ENCODE peak calls at places on chromosome 1, in eight cellular contexts. One of them, this sample, is unnamed.

GRCh38 chr1:168179411-168180147 is 817 bp downstream of the TIPRL start:
- DNase-seq in right lobe of liver: no peak
- DNase-seq in heart right ventricle: no peak
- DNase-seq in foreskin fibroblast: peak
- DNase-seq in lower leg skin: peak
- DNase-seq in AG04450: no peak
- DNase-seq in fibroblast of mammary gland: peak
- DNase-seq in dorsolateral prefrontal cortex: no peak
- DNase-seq in this sample: peak

GRCh38 chr1:43978551-43979260 is at the start of gene B4GALT2:
- DNase-seq in right lobe of liver: peak
- DNase-seq in heart right ventricle: no peak
- DNase-seq in foreskin fibroblast: peak
- DNase-seq in lower leg skin: no peak
- DNase-seq in AG04450: no peak
- DNase-seq in fibroblast of mammary gland: peak
- DNase-seq in dorsolateral prefrontal cortex: no peak
- DNase-seq in this sample: no peak

GRCh38 chr1:77565321-77565720 is 117.1 kb downstream of the ZZZ3 start:
- DNase-seq in right lobe of liver: no peak
- DNase-seq in heart right ventricle: no peak
- DNase-seq in foreskin fibroblast: no peak
- DNase-seq in lower leg skin: no peak
- DNase-seq in AG04450: no peak
- DNase-seq in fibroblast of mammary gland: no peak
- DNase-seq in dorsolateral prefrontal cortex: no peak
- DNase-seq in this sample: peak

GRCh38 chr1:231214918-231215675 is 25.9 kb upstream of the GNPAT start:
- DNase-seq in right lobe of liver: no peak
- DNase-seq in heart right ventricle: no peak
- DNase-seq in foreskin fibroblast: no peak
- DNase-seq in lower leg skin: no peak
- DNase-seq in AG04450: no peak
- DNase-seq in fibroblast of mammary gland: no peak
- DNase-seq in dorsolateral prefrontal cortex: no peak
- DNase-seq in this sample: no peak

GRCh38 chr1:154418062-154418897 is 13.1 kb downstream of the IL6R start:
- DNase-seq in right lobe of liver: peak
- DNase-seq in heart right ventricle: no peak
- DNase-seq in foreskin fibroblast: no peak
- DNase-seq in lower leg skin: no peak
- DNase-seq in AG04450: no peak
- DNase-seq in fibroblast of mammary gland: peak
- DNase-seq in dorsolateral prefrontal cortex: no peak
- DNase-seq in this sample: peak

GRCh38 chr1:35046730-35047129 is 15.0 kb upstream of the ZMYM6 start:
- DNase-seq in right lobe of liver: no peak
- DNase-seq in heart right ventricle: no peak
- DNase-seq in foreskin fibroblast: no peak
- DNase-seq in lower leg skin: no peak
- DNase-seq in AG04450: no peak
- DNase-seq in fibroblast of mammary gland: no peak
- DNase-seq in dorsolateral prefrontal cortex: no peak
- DNase-seq in this sample: no peak

GRCh38 chr1:205477121-205477758 is 21.4 kb upstream of the BLACAT1 start:
- DNase-seq in right lobe of liver: no peak
- DNase-seq in heart right ventricle: no peak
- DNase-seq in foreskin fibroblast: no peak
- DNase-seq in lower leg skin: no peak
- DNase-seq in AG04450: no peak
- DNase-seq in fibroblast of mammary gland: no peak
- DNase-seq in dorsolateral prefrontal cortex: no peak
- DNase-seq in this sample: no peak

GRCh38 chr1:42175314-42176054 is 10.9 kb upstream of the GUCA2A start:
- DNase-seq in right lobe of liver: no peak
- DNase-seq in heart right ventricle: no peak
- DNase-seq in foreskin fibroblast: no peak
- DNase-seq in lower leg skin: peak
- DNase-seq in AG04450: no peak
- DNase-seq in fibroblast of mammary gland: no peak
- DNase-seq in dorsolateral prefrontal cortex: no peak
- DNase-seq in this sample: no peak

GRCh38 chr1:39679821-39680220 is 7.9 kb upstream of the NT5C1A start:
- DNase-seq in right lobe of liver: no peak
- DNase-seq in heart right ventricle: no peak
- DNase-seq in foreskin fibroblast: peak
- DNase-seq in lower leg skin: no peak
- DNase-seq in AG04450: no peak
- DNase-seq in fibroblast of mammary gland: no peak
- DNase-seq in dorsolateral prefrontal cortex: no peak
- DNase-seq in this sample: no peak

GRCh38 chr1:206883876-206884275 is 13.4 kb upstream of the IL24 start:
- DNase-seq in right lobe of liver: no peak
- DNase-seq in heart right ventricle: no peak
- DNase-seq in foreskin fibroblast: no peak
- DNase-seq in lower leg skin: no peak
- DNase-seq in AG04450: no peak
- DNase-seq in fibroblast of mammary gland: no peak
- DNase-seq in dorsolateral prefrontal cortex: no peak
- DNase-seq in this sample: no peak

GRCh38 chr1:91503975-91504530 is 3.4 kb downstream of the CDC7 start:
- DNase-seq in right lobe of liver: no peak
- DNase-seq in heart right ventricle: no peak
- DNase-seq in foreskin fibroblast: no peak
- DNase-seq in lower leg skin: no peak
- DNase-seq in AG04450: no peak
- DNase-seq in fibroblast of mammary gland: no peak
- DNase-seq in dorsolateral prefrontal cortex: no peak
- DNase-seq in this sample: no peak

GRCh38 chr1:91501527-91501859 is 842 bp downstream of the CDC7 start:
- DNase-seq in right lobe of liver: no peak
- DNase-seq in heart right ventricle: no peak
- DNase-seq in foreskin fibroblast: peak
- DNase-seq in lower leg skin: no peak
- DNase-seq in AG04450: no peak
- DNase-seq in fibroblast of mammary gland: no peak
- DNase-seq in dorsolateral prefrontal cortex: no peak
- DNase-seq in this sample: peak

GRCh38 chr1:91503332-91503900 is 2.8 kb downstream of the CDC7 start:
- DNase-seq in right lobe of liver: no peak
- DNase-seq in heart right ventricle: no peak
- DNase-seq in foreskin fibroblast: no peak
- DNase-seq in lower leg skin: no peak
- DNase-seq in AG04450: no peak
- DNase-seq in fibroblast of mammary gland: no peak
- DNase-seq in dorsolateral prefrontal cortex: no peak
- DNase-seq in this sample: no peak

GRCh38 chr1:91502138-91502881 is 1.7 kb downstream of the CDC7 start:
- DNase-seq in right lobe of liver: no peak
- DNase-seq in heart right ventricle: no peak
- DNase-seq in foreskin fibroblast: no peak
- DNase-seq in lower leg skin: no peak
- DNase-seq in AG04450: no peak
- DNase-seq in fibroblast of mammary gland: no peak
- DNase-seq in dorsolateral prefrontal cortex: no peak
- DNase-seq in this sample: no peak

GRCh38 chr1:91502882-91503184 is 2.2 kb downstream of the CDC7 start:
- DNase-seq in right lobe of liver: no peak
- DNase-seq in heart right ventricle: no peak
- DNase-seq in foreskin fibroblast: peak
- DNase-seq in lower leg skin: no peak
- DNase-seq in AG04450: no peak
- DNase-seq in fibroblast of mammary gland: peak
- DNase-seq in dorsolateral prefrontal cortex: no peak
- DNase-seq in this sample: peak
- TF ChIP-seq CTCF in right lobe of liver: no peak
- TF ChIP-seq CTCF in heart right ventricle: no peak
- TF ChIP-seq CTCF in foreskin fibroblast: no peak
- TF ChIP-seq CTCF in lower leg skin: no peak
- TF ChIP-seq CTCF in AG04450: peak
- TF ChIP-seq CTCF in fibroblast of mammary gland: peak
- TF ChIP-seq CTCF in dorsolateral prefrontal cortex: peak
- TF ChIP-seq CTCF in this sample: peak

GRCh38 chr1:209650454-209650853 is 1.8 kb downstream of the LAMB3 start:
- DNase-seq in right lobe of liver: no peak
- DNase-seq in heart right ventricle: no peak
- DNase-seq in foreskin fibroblast: no peak
- DNase-seq in lower leg skin: no peak
- DNase-seq in AG04450: no peak
- DNase-seq in fibroblast of mammary gland: no peak
- DNase-seq in dorsolateral prefrontal cortex: no peak
- DNase-seq in this sample: no peak
- H3K4me3 ChIP-seq in right lobe of liver: no peak
- H3K4me3 ChIP-seq in heart right ventricle: no peak
- H3K4me3 ChIP-seq in foreskin fibroblast: no peak
- H3K4me3 ChIP-seq in lower leg skin: no peak
- H3K4me3 ChIP-seq in AG04450: no peak
- H3K4me3 ChIP-seq in fibroblast of mammary gland: no peak
- H3K4me3 ChIP-seq in dorsolateral prefrontal cortex: no peak
- H3K4me3 ChIP-seq in this sample: no peak

DNA sequence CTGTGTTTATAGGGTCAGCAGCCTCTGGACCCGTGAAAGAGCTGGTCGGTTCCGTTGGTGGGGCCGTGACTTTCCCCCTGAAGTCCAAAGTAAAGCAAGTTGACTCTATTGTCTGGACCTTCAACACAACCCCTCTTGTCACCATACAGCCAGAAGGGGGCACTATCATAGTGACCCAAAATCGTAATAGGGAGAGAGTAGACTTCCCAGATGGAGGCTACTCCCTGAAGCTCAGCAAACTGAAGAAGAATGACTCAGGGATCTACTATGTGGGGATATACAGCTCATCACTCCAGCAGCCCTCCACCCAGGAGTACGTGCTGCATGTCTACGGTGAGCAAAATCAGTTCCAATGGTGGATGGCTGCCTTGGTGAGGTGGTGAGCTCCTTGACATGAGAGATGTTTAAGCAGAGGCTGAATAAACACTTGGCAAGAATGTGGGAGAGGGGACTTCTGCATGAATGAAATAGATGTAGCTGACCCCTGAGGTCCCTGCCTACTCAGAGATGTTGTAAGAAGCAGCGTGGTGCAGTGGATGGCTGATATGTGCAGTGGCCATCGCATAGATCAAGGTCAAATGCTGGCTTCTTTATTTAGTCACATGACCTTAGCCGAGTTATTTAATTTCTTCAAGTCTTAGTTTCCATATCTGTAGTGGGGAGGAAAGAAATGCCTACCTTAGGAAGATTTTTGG is 9.3 kb downstream of the SLAMF7 start:
- DNase-seq in right lobe of liver: no peak
- DNase-seq in heart right ventricle: no peak
- DNase-seq in foreskin fibroblast: no peak
- DNase-seq in lower leg skin: no peak
- DNase-seq in AG04450: no peak
- DNase-seq in fibroblast of mammary gland: peak
- DNase-seq in dorsolateral prefrontal cortex: no peak
- DNase-seq in this sample: peak
- TF ChIP-seq CTCF in right lobe of liver: peak
- TF ChIP-seq CTCF in heart right ventricle: no peak
- TF ChIP-seq CTCF in foreskin fibroblast: no peak
- TF ChIP-seq CTCF in lower leg skin: no peak
- TF ChIP-seq CTCF in AG04450: no peak
- TF ChIP-seq CTCF in fibroblast of mammary gland: peak
- TF ChIP-seq CTCF in dorsolateral prefrontal cortex: peak
- TF ChIP-seq CTCF in this sample: peak

DNA sequence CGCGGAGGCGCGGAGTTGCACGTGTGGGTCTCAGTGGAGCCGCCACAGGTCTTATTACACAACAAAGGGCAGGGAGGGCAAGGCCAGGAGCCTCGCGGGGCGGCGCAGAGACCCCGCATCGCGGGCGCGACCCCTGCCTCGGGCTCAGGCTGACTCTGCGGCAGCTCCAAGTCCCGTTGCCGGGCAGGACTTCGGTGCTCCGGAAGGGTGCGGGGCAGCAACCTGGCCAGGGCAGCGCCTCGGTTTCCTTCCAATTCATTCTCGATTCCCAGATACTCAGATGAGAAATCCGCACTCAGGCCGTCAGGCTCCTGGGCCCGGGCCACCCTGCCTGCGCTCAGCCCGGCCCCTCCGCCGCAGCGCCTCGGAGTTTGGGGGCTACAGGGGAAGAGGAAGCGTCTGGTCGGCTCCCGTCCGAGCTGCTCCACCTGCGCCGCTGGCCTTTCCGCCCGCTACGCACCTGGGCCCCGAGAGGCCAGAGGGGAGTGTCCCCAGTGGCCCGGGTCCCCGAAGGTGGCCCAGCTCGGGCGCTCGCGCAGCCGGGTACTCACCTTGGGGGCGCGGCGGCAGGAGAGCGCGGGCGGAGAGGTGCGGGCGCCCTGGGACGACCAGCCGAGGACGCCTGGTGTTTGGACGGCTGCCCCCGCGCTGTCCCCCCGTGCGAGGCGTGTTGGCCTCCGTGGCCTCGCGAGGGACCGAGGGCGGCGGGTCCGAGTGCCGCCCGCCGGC is 1.2 kb upstream of the PRDM16 start:
- DNase-seq in right lobe of liver: peak
- DNase-seq in heart right ventricle: no peak
- DNase-seq in foreskin fibroblast: no peak
- DNase-seq in lower leg skin: no peak
- DNase-seq in AG04450: no peak
- DNase-seq in fibroblast of mammary gland: no peak
- DNase-seq in dorsolateral prefrontal cortex: peak
- DNase-seq in this sample: no peak
- H3K4me3 ChIP-seq in right lobe of liver: peak
- H3K4me3 ChIP-seq in heart right ventricle: peak
- H3K4me3 ChIP-seq in foreskin fibroblast: no peak
- H3K4me3 ChIP-seq in lower leg skin: no peak
- H3K4me3 ChIP-seq in AG04450: no peak
- H3K4me3 ChIP-seq in fibroblast of mammary gland: no peak
- H3K4me3 ChIP-seq in dorsolateral prefrontal cortex: peak
- H3K4me3 ChIP-seq in this sample: no peak

DNA sequence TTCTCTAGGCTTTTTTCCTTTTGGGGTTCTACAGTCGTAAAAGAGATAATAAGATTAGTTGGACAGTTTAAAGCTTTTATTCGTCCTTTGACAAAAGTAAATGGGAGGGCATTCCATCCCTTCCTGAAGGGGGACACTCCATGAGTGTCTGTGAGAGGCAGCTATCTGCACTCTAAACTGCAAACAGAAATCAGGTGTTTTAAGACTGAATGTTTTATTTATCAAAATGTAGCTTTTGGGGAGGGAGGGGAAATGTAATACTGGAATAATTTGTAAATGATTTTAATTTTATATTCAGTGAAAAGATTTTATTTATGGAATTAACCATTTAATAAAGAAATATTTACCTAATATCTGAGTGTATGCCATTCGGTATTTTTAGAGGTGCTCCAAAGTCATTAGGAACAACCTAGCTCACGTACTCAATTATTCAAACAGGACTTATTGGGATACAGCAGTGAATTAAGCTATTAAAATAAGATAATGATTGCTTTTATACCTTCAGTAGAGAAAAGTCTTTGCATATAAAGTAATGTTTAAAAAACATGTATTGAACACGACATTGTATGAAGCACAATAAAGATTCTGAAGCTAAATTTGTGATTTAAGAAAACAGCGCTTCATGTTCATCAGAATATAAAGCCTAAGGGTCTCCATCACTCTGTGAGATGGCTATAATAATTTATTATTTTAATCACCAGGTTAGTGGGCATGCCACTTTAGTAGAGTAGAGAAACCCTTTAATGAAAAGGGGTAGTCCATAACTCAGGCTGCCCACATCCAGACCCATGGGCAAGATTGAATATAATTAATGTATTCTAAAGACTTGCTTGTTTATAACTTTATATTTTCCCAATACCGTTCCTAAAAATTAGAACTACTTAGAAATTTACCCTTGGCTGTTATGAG is 3.0 kb downstream of the CCN1 start:
- DNase-seq in right lobe of liver: no peak
- DNase-seq in heart right ventricle: no peak
- DNase-seq in foreskin fibroblast: peak
- DNase-seq in lower leg skin: no peak
- DNase-seq in AG04450: no peak
- DNase-seq in fibroblast of mammary gland: peak
- DNase-seq in dorsolateral prefrontal cortex: no peak
- DNase-seq in this sample: peak
- TF ChIP-seq CTCF in right lobe of liver: no peak
- TF ChIP-seq CTCF in heart right ventricle: no peak
- TF ChIP-seq CTCF in foreskin fibroblast: no peak
- TF ChIP-seq CTCF in lower leg skin: no peak
- TF ChIP-seq CTCF in AG04450: no peak
- TF ChIP-seq CTCF in fibroblast of mammary gland: no peak
- TF ChIP-seq CTCF in dorsolateral prefrontal cortex: no peak
- TF ChIP-seq CTCF in this sample: peak

This sample was measured in choroid plexus epithelial cell.